ENCODE peak calls at places on chromosomes 12 and 14, in four cellular contexts. E is tibial nerve; Z is PC-3; A is CD4-positive, alpha-beta T cell. D is an unnamed sample.
A peak's percentile ranks its signal among the peaks of the same experiment; 100 is the strongest.

GRCh38 chr12:76784600-76785051 is 20.7 kb downstream of the ZDHHC17 start:
- DNase-seq in E (no peak), Z (peak; percentile 43), A (no peak), D (no peak)

GRCh38 chr14:24430143-24430681 is 458 bp downstream of the KHNYN start:
- DNase-seq in E (peak; percentile 63), Z (peak; percentile 62), A (peak; percentile 47), D (peak; percentile 67)

GRCh38 chr12:105157598-105157997 is 50.1 kb downstream of the WASHC4 start:
- DNase-seq in E (no peak), Z (no peak), A (no peak), D (no peak)

GRCh38 chr12:113267621-113268020 is 46.4 kb downstream of the TPCN1 start:
- DNase-seq in E (no peak), Z (peak; percentile 18), A (no peak), D (no peak)

GRCh38 chr12:54261817-54262402 is 18.0 kb downstream of the CBX5 start:
- DNase-seq in E (no peak), Z (no peak), A (no peak), D (no peak)

GRCh38 chr12:53207042-53207441 is at the start of gene ITGB7:
- DNase-seq in E (no peak), Z (no peak), A (peak; percentile 66), D (no peak)

GRCh38 chr14:69592923-69593677 is 18.3 kb upstream of the SUSD6 start:
- DNase-seq in E (peak; percentile 46), Z (no peak), A (no peak), D (no peak)

GRCh38 chr12:47080725-47081502 is 1.2 kb upstream of the AMIGO2 start:
- DNase-seq in E (peak; percentile 28), Z (peak; percentile 75), A (peak; percentile 41), D (peak; percentile 62)

GRCh38 chr14:54805080-54805479 is 97.5 kb downstream of the GCH1 start:
- DNase-seq in E (no peak), Z (no peak), A (no peak), D (no peak)

GRCh38 chr14:102728509-102728908 is 48.7 kb upstream of the TRAF3 start:
- DNase-seq in E (no peak), Z (no peak), A (no peak), D (no peak)

GRCh38 chr12:120678572-120678971 is 8.4 kb upstream of the MLEC start:
- DNase-seq in E (no peak), Z (no peak), A (no peak), D (no peak)

GRCh38 chr12:62933871-62934798 is 815 bp downstream of the PPM1H start:
- DNase-seq in E (no peak), Z (peak; percentile 38), A (no peak), D (peak; percentile 12)

GRCh38 chr12:114933428-114934160 is 249.6 kb upstream of the TBX3 start:
- DNase-seq in E (no peak), Z (peak; percentile 98), A (no peak), D (peak; percentile 86)

GRCh38 chr12:60212159-60213000 is 616.6 kb downstream of the SLC16A7 start:
- DNase-seq in E (no peak), Z (no peak), A (no peak), D (no peak)

GRCh38 chr12:95318071-95318545 is 100.5 kb downstream of the VEZT start:
- DNase-seq in E (no peak), Z (peak; percentile 96), A (no peak), D (peak; percentile 64)

GRCh38 chr14:67497716-67498115 is 9.2 kb upstream of the TMEM229B start:
- DNase-seq in E (no peak), Z (no peak), A (no peak), D (no peak)

GRCh38 chr12:15830538-15830937 is 41.4 kb upstream of the EPS8 start:
- DNase-seq in E (no peak), Z (no peak), A (no peak), D (no peak)

GRCh38 chr12:27284751-27285150 is 40.7 kb downstream of the STK38L start:
- DNase-seq in E (no peak), Z (peak; percentile 57), A (no peak), D (no peak)

GRCh38 chr12:74539261-74539660 is 1.6 kb downstream of the ATXN7L3B start:
- DNase-seq in E (no peak), Z (peak; percentile 7), A (no peak), D (no peak)

GRCh38 chr14:32404784-32405573 is 75.9 kb downstream of the AKAP6 start:
- DNase-seq in E (no peak), Z (no peak), A (no peak), D (no peak)

GRCh38 chr14:29927596-29928341 is at the start of gene PRKD1:
- DNase-seq in E (peak; percentile 28), Z (peak; percentile 42), A (no peak), D (peak; percentile 41)

GRCh38 chr14:104116544-104117340 is 21.6 kb upstream of the KIF26A start:
- DNase-seq in E (no peak), Z (peak; percentile 83), A (no peak), D (peak; percentile 77)

GRCh38 chr14:71711619-71712018 is 220.6 kb upstream of the RGS6 start:
- DNase-seq in E (no peak), Z (peak; percentile 62), A (no peak), D (peak; percentile 25)

GRCh38 chr12:107320929-107321618 is 227.7 kb upstream of the CRY1 start:
- DNase-seq in E (no peak), Z (peak; percentile 39), A (peak; percentile 75), D (peak; percentile 36)

GRCh38 chr14:20606190-20606901 is 15.2 kb upstream of the RNASE12 start:
- DNase-seq in E (no peak), Z (peak; percentile 72), A (no peak), D (no peak)
- TF ChIP-seq CTCF in E (peak; percentile 21), Z (peak; percentile 89), A (no peak), D (peak; percentile 36)

DNA sequence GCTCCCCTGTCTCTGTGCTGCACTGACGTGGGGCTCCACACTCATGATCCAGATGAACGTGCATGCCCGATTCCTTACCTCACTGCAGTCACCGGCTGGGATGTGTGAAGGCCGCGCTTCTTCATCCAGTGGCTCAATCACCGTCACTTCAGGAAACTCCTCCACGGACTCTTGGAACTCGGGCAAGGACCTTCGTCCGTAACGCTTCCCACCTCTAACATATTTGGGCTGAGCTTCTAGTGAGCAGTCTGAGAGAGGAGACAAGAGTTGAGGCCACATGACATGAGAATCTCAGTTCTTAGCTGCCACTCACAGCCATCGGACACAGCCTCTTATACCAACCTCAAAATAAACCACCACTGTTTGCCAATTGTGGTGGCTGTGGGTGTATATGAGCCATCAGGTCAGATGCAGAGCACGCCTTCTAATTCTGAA is 38.3 kb downstream of the NIN start:
- DNase-seq in E (no peak), Z (no peak), A (no peak), D (no peak)
- H3K27ac ChIP-seq in E (no peak overlapping the region), Z (no peak overlapping the region), A (peak overlapping the region; percentile 64), D (no peak overlapping the region)

DNA sequence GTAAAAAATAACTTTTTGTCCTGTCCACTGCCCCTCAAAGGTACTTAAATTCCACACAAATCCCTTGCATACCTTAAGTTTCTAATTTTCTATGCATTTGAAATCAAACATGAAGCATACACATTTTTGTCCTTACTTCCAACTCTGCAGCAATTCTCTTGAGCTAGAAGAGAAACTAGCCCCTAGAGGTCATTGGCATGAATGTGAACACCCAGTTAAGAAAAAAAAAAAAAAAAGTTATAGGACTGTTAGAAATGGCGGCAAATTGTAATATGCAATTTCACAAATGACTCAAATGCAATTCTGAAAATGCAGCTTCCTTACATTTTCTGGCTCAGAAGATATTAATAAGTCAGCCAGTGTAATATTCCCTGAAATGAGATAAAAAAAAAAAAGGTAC is 4.6 kb upstream of the ESR2 start:
- DNase-seq in E (no peak), Z (no peak), A (no peak), D (no peak)
- TF ChIP-seq CTCF in E (no peak), Z (no peak), A (no peak), D (no peak)

DNA sequence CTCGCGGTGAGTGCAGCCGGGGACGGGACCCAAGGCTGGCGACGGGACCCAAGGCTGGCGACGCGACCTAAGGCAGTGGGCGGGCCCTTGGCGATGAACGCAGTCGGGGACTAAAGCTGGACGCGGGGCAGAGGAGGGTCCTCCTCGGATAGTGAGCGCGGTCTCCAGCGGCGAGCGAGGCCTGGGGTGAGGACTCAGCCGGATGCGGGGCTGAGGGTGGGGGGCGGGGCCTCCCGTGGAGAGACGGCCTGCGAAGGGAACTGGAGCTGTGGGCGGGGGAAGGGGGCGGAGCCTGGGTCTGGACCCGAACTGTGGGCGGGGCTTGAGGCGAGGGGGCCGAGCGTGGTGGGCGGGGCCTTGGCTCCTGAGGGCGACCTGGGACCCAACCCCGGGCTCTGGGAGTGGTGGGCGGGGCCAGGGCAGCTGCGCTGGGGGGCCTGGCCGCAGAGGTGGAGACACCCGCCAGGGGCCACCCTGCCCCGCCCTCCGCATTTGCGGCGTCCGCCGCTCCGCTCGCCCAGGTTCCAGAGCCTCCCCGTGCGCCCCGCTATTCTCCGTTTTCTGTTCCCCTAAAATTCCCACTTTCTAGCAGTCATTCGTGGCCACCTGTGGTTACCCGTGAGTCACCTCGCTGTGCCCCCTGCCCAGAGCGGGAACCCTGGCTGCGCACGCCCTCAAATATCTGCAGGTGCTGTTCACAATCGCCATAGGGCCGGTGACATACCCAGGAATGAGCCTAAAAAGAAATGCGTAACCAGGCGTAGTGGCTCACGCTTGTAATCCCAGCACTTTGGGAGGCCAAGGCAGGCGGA is 508 bp upstream of the BRF1 start:
- DNase-seq in E (peak; percentile 98), Z (peak; percentile 95), A (peak; percentile 97), D (peak; percentile 98)
- H3K27ac ChIP-seq in E (peak overlapping the region; percentile 91), Z (peak overlapping the region; percentile 71), A (peak overlapping the region; percentile 79), D (peak overlapping the region; percentile 95)

D was measured in RWPE1.